ENCODE peak calls at places on chromosome 3, in seven cellular contexts. C is left ventricle myocardium inferior; V is CD8-positive, alpha-beta T cell; N is A549; B is psoas muscle; Z is NT2/D1; Y is hepatocyte. E is an unnamed sample. For H3K4me1, the result is how much of the 10 kb centered on the place peaks cover.

GRCh38 chr3:170301404-170301803 is 56.1 kb upstream of the SKIL start:
- DNase-seq in C (no peak), V (no peak), N (no peak), B (no peak), Z (no peak), Y (no peak), E (no peak)

GRCh38 chr3:141477224-141477623 is 9.6 kb upstream of the RASA2 start:
- DNase-seq in C (no peak), V (no peak), N (peak), B (no peak), Z (no peak), Y (peak), E (no peak)

GRCh38 chr3:126259411-126260391 is 79.3 kb upstream of the ALDH1L1 start:
- DNase-seq in C (peak), V (no peak), N (peak), B (peak), Z (no peak), Y (peak), E (no peak)

GRCh38 chr3:11559816-11560633 is 83.7 kb downstream of the VGLL4 start:
- DNase-seq in C (peak), V (no peak), N (no peak), B (no peak), Z (no peak), Y (no peak), E (no peak)

GRCh38 chr3:46699846-46700523 is 1.2 kb upstream of the TMIE start:
- DNase-seq in C (peak), V (no peak), N (no peak), B (peak), Z (no peak), Y (no peak), E (no peak)

GRCh38 chr3:184496933-184497332 is 64.7 kb upstream of the EPHB3 start:
- DNase-seq in C (no peak), V (no peak), N (no peak), B (no peak), Z (no peak), Y (no peak), E (no peak)

GRCh38 chr3:53238051-53238850 is 17.6 kb downstream of the TKT start:
- DNase-seq in C (no peak), V (no peak), N (peak), B (no peak), Z (no peak), Y (peak), E (peak)

GRCh38 chr3:71584216-71585061 is 911 bp upstream of the FOXP1 start:
- DNase-seq in C (peak), V (peak), N (peak), B (peak), Z (peak), Y (peak), E (peak)

GRCh38 chr3:156735471-156735870 is 61.1 kb downstream of the TIPARP start:
- DNase-seq in C (no peak), V (no peak), N (no peak), B (no peak), Z (no peak), Y (no peak), E (no peak)

GRCh38 chr3:59730608-59731007 is 680.8 kb upstream of the CFAP20DC start:
- DNase-seq in C (no peak), V (no peak), N (no peak), B (no peak), Z (no peak), Y (no peak), E (no peak)

GRCh38 chr3:137121704-137122314 is 164.0 kb downstream of the IL20RB start:
- DNase-seq in C (no peak), V (no peak), N (peak), B (no peak), Z (peak), Y (peak), E (peak)

GRCh38 chr3:69880069-69880640 is 119.4 kb upstream of the SAMMSON start:
- DNase-seq in C (no peak), V (no peak), N (no peak), B (no peak), Z (no peak), Y (no peak), E (no peak)

GRCh38 chr3:53696401-53697172 is 149.6 kb downstream of the CHDH start:
- DNase-seq in C (no peak), V (no peak), N (peak), B (no peak), Z (no peak), Y (peak), E (peak)

GRCh38 chr3:112629425-112629824 is 11.5 kb downstream of the CCDC80 start:
- DNase-seq in C (peak), V (no peak), N (peak), B (peak), Z (peak), Y (peak), E (no peak)

GRCh38 chr3:9912294-9912935 is 4.5 kb upstream of the IL17RC start:
- DNase-seq in C (no peak), V (no peak), N (peak), B (no peak), Z (no peak), Y (no peak), E (peak)

GRCh38 chr3:52333869-52334557 is 17.9 kb downstream of the DNAH1 start:
- DNase-seq in C (no peak), V (no peak), N (peak), B (peak), Z (no peak), Y (peak), E (peak)

GRCh38 chr3:31077021-31077601 is 182.7 kb upstream of the GADL1 start:
- DNase-seq in C (no peak), V (no peak), N (peak), B (no peak), Z (no peak), Y (peak), E (no peak)

GRCh38 chr3:38646630-38647029 is 2.9 kb downstream of the SCN5A start:
- DNase-seq in C (no peak), V (no peak), N (peak), B (no peak), Z (no peak), Y (peak), E (peak)

GRCh38 chr3:184874709-184875644 is 63.0 kb downstream of the VPS8 start:
- DNase-seq in C (no peak), V (no peak), N (peak), B (no peak), Z (peak), Y (peak), E (peak)

GRCh38 chr3:135007622-135008021 is 212.6 kb downstream of the EPHB1 start:
- DNase-seq in C (no peak), V (no peak), N (no peak), B (no peak), Z (no peak), Y (peak), E (no peak)

GRCh38 chr3:160027541-160028195 is 39.0 kb downstream of the IL12A start:
- DNase-seq in C (no peak), V (no peak), N (peak), B (no peak), Z (no peak), Y (peak), E (no peak)

GRCh38 chr3:172174396-172175253 is 135.2 kb downstream of the FNDC3B start:
- DNase-seq in C (no peak), V (no peak), N (no peak), B (no peak), Z (no peak), Y (no peak), E (no peak)

GRCh38 chr3:10173926-10174435 is 9.3 kb downstream of the IRAK2 start:
- DNase-seq in C (peak), V (no peak), N (peak), B (peak), Z (no peak), Y (peak), E (no peak)

GRCh38 chr3:149296972-149297371 is 36.5 kb downstream of the TM4SF18 start:
- DNase-seq in C (no peak), V (no peak), N (no peak), B (no peak), Z (no peak), Y (no peak), E (no peak)

GRCh38 chr3:120497318-120497717 is 46.5 kb upstream of the FSTL1 start:
- DNase-seq in C (no peak), V (no peak), N (no peak), B (no peak), Z (no peak), Y (no peak), E (no peak)

GRCh38 chr3:164732166-164732565 is 346.1 kb downstream of the SI start:
- DNase-seq in C (no peak), V (no peak), N (no peak), B (no peak), Z (no peak), Y (no peak), E (no peak)

GRCh38 chr3:170414202-170414663 is 4.4 kb upstream of the CLDN11 start:
- DNase-seq in C (no peak), V (no peak), N (peak), B (no peak), Z (peak), Y (peak), E (peak)

GRCh38 chr3:58666683-58667082 is at the start of gene FAM3D:
- DNase-seq in C (no peak), V (no peak), N (peak), B (no peak), Z (no peak), Y (peak), E (peak)

GRCh38 chr3:100257601-100258000 is 3.2 kb upstream of the TBC1D23 start:
- DNase-seq in C (no peak), V (no peak), N (no peak), B (peak), Z (no peak), Y (no peak), E (no peak)

GRCh38 chr3:14455571-14456317 is 53.3 kb downstream of the SLC6A6 start:
- DNase-seq in C (no peak), V (no peak), N (no peak), B (no peak), Z (no peak), Y (no peak), E (no peak)

GRCh38 chr3:65575376-65575840 is 463.3 kb downstream of the MAGI1 start:
- DNase-seq in C (no peak), V (no peak), N (peak), B (no peak), Z (no peak), Y (no peak), E (no peak)

GRCh38 chr3:171772427-171773056 is 37.7 kb downstream of the PLD1 start:
- DNase-seq in C (no peak), V (peak), N (peak), B (peak), Z (peak), Y (peak), E (peak)

GRCh38 chr3:15783361-15783969 is 14.3 kb downstream of the ANKRD28 start:
- DNase-seq in C (no peak), V (no peak), N (no peak), B (no peak), Z (no peak), Y (no peak), E (no peak)

GRCh38 chr3:62718011-62718410 is 157.2 kb downstream of the CADPS start:
- DNase-seq in C (no peak), V (no peak), N (no peak), B (no peak), Z (no peak), Y (no peak), E (peak)
- H3K4me1 ChIP-seq in C (under half), V (under half), N (under half), B (under half), Z (under half), Y (under half), E (under half)

DNA sequence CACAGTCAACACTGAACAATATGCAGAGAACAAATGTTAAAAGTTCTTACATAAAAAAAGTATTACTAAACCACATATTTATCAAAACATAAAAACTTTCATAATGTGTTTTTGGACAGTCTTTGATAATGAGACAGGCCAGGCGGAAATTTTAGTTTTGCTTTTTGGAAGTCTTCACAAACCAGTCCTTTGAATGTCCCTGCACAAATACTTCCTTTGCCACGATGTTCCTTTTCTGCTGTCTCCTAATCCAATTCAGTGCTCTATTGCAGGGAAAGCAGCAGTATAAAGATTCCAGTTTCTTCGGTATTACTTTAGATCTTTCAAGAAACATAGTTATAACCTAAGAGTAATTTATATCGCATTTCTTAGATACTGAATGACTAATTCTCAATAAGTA is 135.9 kb downstream of the TBL1XR1 start:
- DNase-seq in C (no peak), V (no peak), N (no peak), B (no peak), Z (no peak), Y (no peak), E (no peak)
- H3K4me1 ChIP-seq in C (half or more), V (under half), N (under half), B (half or more), Z (under half), Y (under half), E (under half)

GRCh38 chr3:45103753-45104714 is 42.1 kb downstream of the CDCP1 start:
- DNase-seq in C (no peak), V (no peak), N (no peak), B (no peak), Z (no peak), Y (no peak), E (no peak)

GRCh38 chr3:45103334-45103733 is 42.8 kb downstream of the CDCP1 start:
- DNase-seq in C (no peak), V (no peak), N (no peak), B (no peak), Z (no peak), Y (no peak), E (no peak)

GRCh38 chr3:45106874-45107273 is 39.3 kb downstream of the CDCP1 start:
- DNase-seq in C (no peak), V (no peak), N (no peak), B (no peak), Z (no peak), Y (no peak), E (no peak)

GRCh38 chr3:45105855-45106655 is 40.1 kb downstream of the CDCP1 start:
- DNase-seq in C (no peak), V (peak), N (no peak), B (no peak), Z (no peak), Y (no peak), E (no peak)

DNA sequence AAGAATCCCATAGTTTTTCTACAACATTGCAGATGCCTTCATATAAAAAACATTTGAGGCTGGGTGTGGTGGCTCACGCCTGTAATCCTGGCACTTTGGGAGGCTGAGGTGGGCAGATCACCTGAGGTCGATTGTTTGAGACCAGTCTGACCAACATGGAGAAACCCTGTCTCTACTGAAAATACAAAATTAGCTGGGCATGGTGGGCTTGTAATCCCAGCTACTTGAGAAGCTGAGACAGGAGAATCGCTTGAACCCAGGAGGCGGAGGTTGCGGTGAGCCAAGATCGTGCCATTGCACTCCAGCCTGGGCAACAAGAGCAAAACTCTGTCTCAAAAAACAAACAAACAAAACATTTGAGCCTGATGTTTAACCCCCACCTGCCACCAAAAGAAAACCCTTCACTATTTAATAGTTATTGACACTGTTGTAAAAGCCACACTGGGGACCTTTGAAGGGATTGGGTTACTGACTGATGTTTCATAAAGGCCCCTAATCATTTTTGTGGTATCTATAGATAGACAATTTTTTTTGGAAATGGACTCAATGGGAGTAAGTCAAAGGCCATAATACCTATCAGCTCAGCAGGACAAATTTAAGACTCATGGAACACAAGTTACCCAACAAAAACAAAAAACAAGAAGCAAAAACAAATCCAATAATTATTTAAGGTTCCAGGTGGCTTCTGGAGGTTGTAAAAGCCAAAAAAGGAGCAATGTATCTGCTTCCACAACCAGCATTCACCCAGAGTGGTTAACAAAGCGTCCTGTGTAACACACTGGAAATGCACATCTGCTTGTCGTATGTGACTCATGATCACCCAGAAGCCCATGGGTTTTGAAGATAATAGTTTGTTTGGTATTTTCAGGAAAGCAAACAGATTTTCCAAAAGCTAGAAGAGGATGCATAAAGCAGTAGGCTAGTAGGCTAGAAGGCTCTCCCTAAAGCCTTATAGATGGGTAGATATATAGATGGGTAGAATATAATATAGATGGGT is 41.2 kb downstream of the CDCP1 start:
- DNase-seq in C (no peak), V (no peak), N (no peak), B (no peak), Z (no peak), Y (no peak), E (no peak)
- H3K4me1 ChIP-seq in C (under half), V (half or more), N (under half), B (under half), Z (under half), Y (under half), E (under half)

GRCh38 chr3:123670743-123671142 is 85.9 kb upstream of the HACD2 start:
- DNase-seq in C (no peak), V (no peak), N (no peak), B (no peak), Z (no peak), Y (no peak), E (no peak)
- H3K4me1 ChIP-seq in C (under half), V (under half), N (under half), B (under half), Z (under half), Y (under half), E (under half)